ENCODE peak calls at places on chromosomes 12 and 14, in seven cellular contexts. Q, H, U, W, M, S and R are unnamed samples.

GRCh38 chr14:92694807-92695206 is 53.6 kb downstream of the LGMN start:
- DNase-seq in S (no peak), W (no peak), H (no peak), U (no peak), M (peak), Q (no peak), R (no peak)

GRCh38 chr12:65432606-65433005 is 154.1 kb downstream of the MSRB3 start:
- DNase-seq in M (no peak), H (no peak), W (no peak), Q (no peak), U (no peak), S (no peak), R (no peak)

GRCh38 chr14:95518045-95518751 is 1.7 kb upstream of the SYNE3 start:
- DNase-seq in H (no peak), W (no peak), U (no peak), Q (peak), M (no peak), S (no peak), R (no peak)

GRCh38 chr12:57755454-57756372 is 810 bp downstream of the MARCHF9 start:
- DNase-seq in S (peak), U (peak), Q (no peak), M (no peak), H (no peak), W (peak), R (no peak)

GRCh38 chr14:104895786-104896642 is 28.7 kb upstream of the PLD4 start:
- DNase-seq in S (no peak), Q (no peak), H (no peak), M (peak), U (no peak), W (no peak), R (no peak)

GRCh38 chr12:39236994-39237393 is 205.9 kb downstream of the KIF21A start:
- DNase-seq in U (no peak), W (no peak), S (no peak), M (no peak), Q (peak), H (no peak), R (no peak)

GRCh38 chr12:113055594-113056380 is 743 bp upstream of the DTX1 start:
- DNase-seq in U (no peak), W (no peak), Q (no peak), M (no peak), S (no peak), H (no peak), R (no peak)

GRCh38 chr12:57632369-57632897 is 568 bp downstream of the B4GALNT1 start:
- DNase-seq in U (peak), S (peak), Q (no peak), H (no peak), M (peak), W (peak), R (no peak)

GRCh38 chr12:57795354-57795753 is 12.8 kb downstream of the TSFM start:
- DNase-seq in H (no peak), S (no peak), Q (peak), M (no peak), U (no peak), W (no peak), R (no peak)